ENCODE peak calls at places on chromosome 14, in five cellular contexts. J is OCI-LY7, N is fibroblast of lung, Q is endothelial cell of umbilical vein, H is GM23338. U is an unnamed sample.

GRCh38 chr14:63759454-63759853 is 31.6 kb upstream of the SGPP1 start:
- DNase-seq in N (no peak), J (peak; percentile 46), H (no peak), Q (no peak), U (no peak)

GRCh38 chr14:43795600-43796228 is 711.4 kb downstream of the FSCB start:
- DNase-seq in Q (no peak), J (no peak), H (peak; percentile 47), N (peak; percentile 46), U (no peak)

GRCh38 chr14:94447986-94448808 is 4.4 kb downstream of the SERPINA11 start:
- DNase-seq in H (no peak), Q (no peak), N (no peak), J (no peak), U (no peak)

GRCh38 chr14:80930836-80931389 is 10.6 kb downstream of the CEP128 start:
- DNase-seq in N (peak; percentile 69), Q (no peak), H (no peak), J (peak; percentile 94), U (peak; percentile 93)

GRCh38 chr14:29016050-29016900 is 249.7 kb downstream of the FOXG1 start:
- DNase-seq in H (peak; percentile 86), N (peak; percentile 59), J (peak; percentile 27), Q (peak; percentile 60), U (peak; percentile 16)

GRCh38 chr14:104772707-104773504 is 20.0 kb downstream of the SIVA1 start:
- DNase-seq in Q (no peak), N (no peak), H (no peak), J (no peak), U (no peak)

GRCh38 chr14:101459392-101459900 is 101.8 kb upstream of the DIO3 start:
- DNase-seq in Q (no peak), J (no peak), N (no peak), H (no peak), U (no peak)

GRCh38 chr14:26180221-26180620 is 417.6 kb downstream of the NOVA1 start:
- DNase-seq in Q (no peak), J (no peak), N (no peak), H (no peak), U (no peak)

GRCh38 chr14:28766505-28767238 is at the start of gene FOXG1:
- DNase-seq in N (no peak), Q (no peak), J (no peak), H (peak; percentile 88), U (no peak)

GRCh38 chr14:101467181-101467926 is 93.9 kb upstream of the DIO3 start:
- DNase-seq in H (no peak), Q (no peak), J (no peak), N (no peak), U (no peak)

GRCh38 chr14:67411820-67412421 is at the start of gene PLEK2:
- DNase-seq in N (peak; percentile 20), H (peak; percentile 65), J (no peak), Q (no peak), U (no peak)

GRCh38 chr14:36928432-36928831 is 244.0 kb downstream of the SLC25A21 start:
- DNase-seq in N (no peak), J (no peak), Q (no peak), H (no peak), U (no peak)

GRCh38 chr14:61188936-61189808 is 92.0 kb downstream of the TMEM30B start:
- DNase-seq in Q (peak; percentile 70), N (peak; percentile 84), H (peak; percentile 89), J (no peak), U (peak; percentile 55)

GRCh38 chr14:21056520-21057163 is 980 bp upstream of the RNASE8 start:
- DNase-seq in J (no peak), Q (no peak), H (no peak), N (no peak), U (no peak)

GRCh38 chr14:62126885-62127478 is 364.8 kb downstream of the SNAPC1 start:
- DNase-seq in Q (peak; percentile 75), J (peak; percentile 70), H (peak; percentile 80), N (peak; percentile 78), U (peak; percentile 23)

GRCh38 chr14:54472291-54472690 is 16.5 kb downstream of the GMFB start:
- DNase-seq in H (no peak), N (no peak), J (no peak), Q (no peak), U (no peak)

GRCh38 chr14:34035177-34035933 is 84.5 kb upstream of the EGLN3 start:
- DNase-seq in Q (no peak), N (no peak), H (no peak), J (no peak), U (no peak)

GRCh38 chr14:50773632-50774541 is 57.1 kb downstream of the NIN start:
- DNase-seq in Q (peak; percentile 60), H (peak; percentile 88), J (peak; percentile 30), N (peak; percentile 64), U (peak; percentile 9)

GRCh38 chr14:105337966-105338365 is 23.4 kb downstream of the PACS2 start:
- DNase-seq in N (no peak), J (no peak), Q (peak; percentile 37), H (no peak), U (no peak)

GRCh38 chr14:99038401-99038800 is 233.6 kb downstream of the BCL11B start:
- DNase-seq in J (no peak), H (no peak), N (peak; percentile 1), Q (no peak), U (peak; percentile 68)

GRCh38 chr14:101072531-101072930 is 169.0 kb upstream of the RTL1 start:
- DNase-seq in N (peak; percentile 30), Q (no peak), J (no peak), H (no peak), U (no peak)

GRCh38 chr14:101480747-101481530 is 80.4 kb upstream of the DIO3 start:
- DNase-seq in N (peak; percentile 83), H (no peak), J (no peak), Q (no peak), U (peak; percentile 91)

GRCh38 chr14:106417224-106418049 is 891.1 kb downstream of the TMEM121 start:
- DNase-seq in N (no peak), J (peak; percentile 82), H (peak; percentile 74), Q (no peak), U (no peak)

DNA sequence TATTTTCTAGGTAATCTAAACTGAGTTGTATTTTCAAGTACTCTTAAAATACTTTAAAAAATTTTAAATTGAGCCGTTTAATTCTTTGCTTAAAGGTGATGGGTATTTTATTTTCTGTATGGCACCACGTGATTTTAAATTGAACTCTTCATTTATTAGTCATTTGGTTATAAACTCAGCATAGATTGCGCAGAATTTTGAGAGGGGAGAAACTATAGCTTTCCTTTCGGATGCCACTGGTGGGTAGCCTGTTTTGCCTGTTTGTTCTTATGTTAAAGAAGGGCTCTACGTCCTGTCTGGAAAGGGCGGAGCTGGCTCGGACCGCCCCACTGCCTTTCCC is 411 bp upstream of the STYX start:
- DNase-seq in H (no peak), J (no peak), Q (no peak), N (no peak), U (no peak)
- H2AFZ ChIP-seq in H (no peak overlapping the region), J (no peak overlapping the region), Q (no peak overlapping the region), N (no peak overlapping the region), U (peak overlapping the region; percentile 56)

DNA sequence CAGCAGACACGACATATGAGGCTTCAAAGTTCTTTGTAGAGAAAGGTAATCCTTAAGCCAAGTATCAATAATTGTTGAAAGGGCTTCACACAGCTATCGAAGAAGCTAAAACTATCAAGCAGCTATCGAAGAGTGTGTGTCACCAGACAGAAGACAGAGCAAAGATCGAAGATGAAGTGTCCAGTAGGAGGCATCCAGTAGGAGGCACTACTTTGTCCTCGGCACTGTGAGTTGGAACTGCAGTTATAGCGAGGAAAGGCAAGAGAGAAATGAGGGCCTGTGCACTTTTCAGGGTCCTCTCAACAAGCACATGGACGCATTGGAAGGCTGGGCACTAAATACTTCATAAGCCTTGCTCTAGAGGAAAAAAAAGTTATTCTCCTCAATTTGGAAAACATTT is 174.3 kb downstream of the CALM1 start:
- DNase-seq in Q (no peak), N (no peak), J (no peak), H (no peak), U (no peak)
- TF ChIP-seq CTCF in Q (no peak), N (no peak), J (no peak), H (peak; percentile 60), U (no peak)

GRCh38 chr14:92466068-92466458 is 47.5 kb upstream of the RIN3 start:
- DNase-seq in Q (no peak), J (no peak), H (no peak), N (no peak), U (no peak)
- H2AFZ ChIP-seq in Q (no peak overlapping the region), J (no peak overlapping the region), H (no peak overlapping the region), N (no peak overlapping the region), U (no peak overlapping the region)

DNA sequence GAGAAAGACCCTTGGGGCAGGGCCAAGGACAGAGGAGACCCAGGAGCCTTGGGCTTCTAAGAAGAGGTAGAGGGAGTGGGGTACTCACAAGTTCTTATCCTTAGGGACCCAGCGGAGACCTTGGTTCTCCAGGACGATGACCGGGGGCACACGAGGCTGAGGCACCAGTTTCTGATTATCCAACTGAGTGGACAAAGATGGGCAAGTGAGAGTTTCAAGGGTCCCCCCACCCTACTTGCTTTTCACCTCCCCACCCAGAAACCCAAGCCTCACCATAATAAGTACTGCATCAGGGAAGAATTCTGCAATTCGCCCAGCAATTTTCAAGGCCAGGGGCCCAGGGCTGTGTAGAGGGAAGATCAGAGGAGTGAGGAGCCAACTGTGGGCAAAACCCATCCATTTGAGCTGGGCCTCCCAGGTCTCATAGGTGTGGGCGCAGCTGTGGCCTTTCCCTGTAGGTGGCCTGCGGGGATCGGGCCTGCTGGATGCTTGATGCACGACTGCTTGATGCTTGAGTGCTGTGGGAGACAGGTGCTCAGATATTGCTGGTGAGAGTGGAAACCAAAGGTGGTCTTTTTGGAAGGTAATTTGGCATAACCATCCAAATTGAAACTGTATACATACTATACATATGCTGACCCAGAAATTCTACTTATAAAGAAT is 2.0 kb downstream of the EMC9 start:
- DNase-seq in Q (no peak), J (no peak), N (no peak), H (peak; percentile 38), U (no peak)
- TF ChIP-seq CTCF in Q (no peak), J (no peak), N (no peak), H (no peak), U (no peak)

GRCh38 chr14:24274101-24274543 is 2.7 kb upstream of the RABGGTA start:
- DNase-seq in H (peak; percentile 21), Q (no peak), N (no peak), J (peak; percentile 59), U (no peak)
- H2AFZ ChIP-seq in H (no peak overlapping the region), Q (no peak overlapping the region), N (no peak overlapping the region), J (peak overlapping the region; percentile 59), U (no peak overlapping the region)

GRCh38 chr14:22598896-22599244 is 770 bp downstream of the ABHD4 start:
- DNase-seq in N (peak; percentile 71), H (peak; percentile 73), Q (peak; percentile 74), J (peak; percentile 53), U (peak; percentile 66)
- TF ChIP-seq CTCF in N (peak; percentile 43), H (peak; percentile 20), Q (no peak), J (peak; percentile 66), U (peak; percentile 37)